ENCODE peak calls at places on chromosomes 4 and X, in five cellular contexts. W is A172, Z is PC-9, C is HS-27A, B is coronary artery. G is an unnamed sample.
A peak's percentile ranks its signal among the peaks of the same experiment; 100 is the strongest.

GRCh38 chrX:104253567-104254441 is 929 bp downstream of the ESX1 start:
- DNase-seq in W (no peak), Z (no peak), C (no peak), B (no peak), G (no peak)

GRCh38 chr4:89203902-89204301 is 92.6 kb downstream of the TIGD2 start:
- DNase-seq in W (no peak), Z (no peak), C (no peak), B (no peak), G (no peak)

GRCh38 chr4:164438321-164438720 is 315.6 kb upstream of the SMIM31 start:
- DNase-seq in W (peak; percentile 47), Z (no peak), C (peak; percentile 19), B (no peak), G (no peak)

GRCh38 chr4:896216-896615 is 35.9 kb downstream of the GAK start:
- DNase-seq in W (no peak), Z (no peak), C (no peak), B (no peak), G (no peak)

GRCh38 chrX:397575-397974 is 10.9 kb upstream of the PPP2R3B start:
- DNase-seq in W (peak; percentile 49), Z (no peak), C (no peak), B (no peak), G (no peak)

GRCh38 chrX:136528645-136529315 is 3.2 kb upstream of the VGLL1 start:
- DNase-seq in W (no peak), Z (peak; percentile 95), C (no peak), B (no peak), G (no peak)

GRCh38 chrX:10199212-10199611 is 42.4 kb downstream of the CLCN4 start:
- DNase-seq in W (no peak), Z (no peak), C (no peak), B (no peak), G (no peak)

GRCh38 chr4:87073187-87073569 is 138.4 kb downstream of the AFF1 start:
- DNase-seq in W (no peak), Z (no peak), C (no peak), B (no peak), G (no peak)

GRCh38 chrX:20974326-20974725 is 399.9 kb upstream of the CNKSR2 start:
- DNase-seq in W (peak; percentile 56), Z (no peak), C (no peak), B (no peak), G (no peak)

GRCh38 chr4:79273918-79274317 is 51.9 kb downstream of the NAA11 start:
- DNase-seq in W (no peak), Z (no peak), C (no peak), B (no peak), G (no peak)

GRCh38 chr4:102217775-102218174 is 127.5 kb downstream of the SLC39A8 start:
- DNase-seq in W (peak; percentile 1), Z (no peak), C (no peak), B (no peak), G (no peak)

GRCh38 chrX:25198253-25198652 is 182.5 kb upstream of the ARX start:
- DNase-seq in W (no peak), Z (no peak), C (no peak), B (no peak), G (no peak)

GRCh38 chrX:133215747-133216146 is 2.4 kb downstream of the TFDP3 start:
- DNase-seq in W (no peak), Z (no peak), C (no peak), B (no peak), G (no peak)

GRCh38 chr4:94897023-94897422 is 139.3 kb downstream of the BMPR1B start:
- DNase-seq in W (no peak), Z (no peak), C (no peak), B (no peak), G (no peak)

GRCh38 chr4:188428935-188429334 is 289.7 kb downstream of the TRIML1 start:
- DNase-seq in W (peak; percentile 55), Z (no peak), C (no peak), B (no peak), G (no peak)

GRCh38 chr4:52421811-52422213 is 237.3 kb downstream of the USP46 start:
- DNase-seq in W (no peak), Z (no peak), C (no peak), B (no peak), G (no peak)

GRCh38 chr4:91171217-91171616 is 1044.0 kb downstream of the CCSER1 start:
- DNase-seq in W (no peak), Z (no peak), C (no peak), B (no peak), G (no peak)

GRCh38 chr4:98262431-98262830 is 1.2 kb downstream of the RAP1GDS1 start:
- DNase-seq in W (no peak), Z (no peak), C (no peak), B (no peak), G (no peak)

GRCh38 chr4:188190461-188190860 is 51.2 kb downstream of the TRIML1 start:
- DNase-seq in W (no peak), Z (no peak), C (no peak), B (no peak), G (no peak)

GRCh38 chr4:14532436-14532835 is 469.8 kb upstream of the CPEB2 start:
- DNase-seq in W (no peak), Z (no peak), C (no peak), B (no peak), G (no peak)

G was measured in NCI-H1048.